ENCODE peak calls at places on chromosomes 12 and 14, in six cellular contexts. N, G, X, D, C and T are unnamed samples.

GRCh38 chr14:90355540-90356518 is 24.1 kb upstream of the NRDE2 start:
- DNase-seq in N (no peak), C (peak; percentile 79), D (no peak), G (no peak), X (no peak), T (no peak)

GRCh38 chr14:91186515-91187066 is 57.9 kb downstream of the GPR68 start:
- DNase-seq in D (peak; percentile 40), N (no peak), C (no peak), X (no peak), G (no peak), T (no peak)

GRCh38 chr12:132904718-132905328 is 17.4 kb upstream of the CHFR start:
- DNase-seq in G (peak; percentile 70), X (peak; percentile 38), C (peak; percentile 90), N (no peak), D (peak; percentile 73), T (peak; percentile 88)

GRCh38 chr14:100907240-100907639 is 3.7 kb upstream of the RTL1 start:
- DNase-seq in D (no peak), G (no peak), N (no peak), X (no peak), C (no peak), T (peak; percentile 73)

GRCh38 chr14:98946995-98947394 is 325.0 kb downstream of the BCL11B start:
- DNase-seq in G (no peak), C (peak; percentile 32), X (no peak), N (no peak), D (no peak), T (no peak)

GRCh38 chr14:44833376-44833775 is 128.4 kb downstream of the KLHL28 start:
- DNase-seq in X (no peak), N (peak; percentile 24), G (no peak), D (peak; percentile 73), C (no peak), T (no peak)

GRCh38 chr12:106136263-106136662 is 2.5 kb downstream of the NUAK1 start:
- DNase-seq in X (peak; percentile 90), D (peak; percentile 95), C (peak; percentile 97), G (peak; percentile 96), N (peak; percentile 37), T (peak; percentile 95)

GRCh38 chr12:16218934-16219718 is 58.4 kb downstream of the SLC15A5 start:
- DNase-seq in G (no peak), D (no peak), X (no peak), C (no peak), N (no peak), T (no peak)

GRCh38 chr12:116524964-116525379 is 34.2 kb upstream of the MAP1LC3B2 start:
- DNase-seq in X (no peak), C (peak; percentile 60), N (no peak), D (peak; percentile 88), G (no peak), T (peak; percentile 66)

GRCh38 chr14:102234331-102235264 is 70.4 kb downstream of the MOK start:
- DNase-seq in G (no peak), D (no peak), C (no peak), N (no peak), X (no peak), T (peak; percentile 80)

GRCh38 chr14:58749066-58749669 is 111.4 kb downstream of the DACT1 start:
- DNase-seq in G (peak; percentile 35), D (peak; percentile 100), C (no peak), N (peak; percentile 76), X (peak; percentile 45), T (peak; percentile 88)

GRCh38 chr12:55955800-55956508 is 9.9 kb downstream of the PMEL start:
- DNase-seq in D (peak; percentile 95), C (no peak), N (peak; percentile 88), X (peak; percentile 40), G (peak; percentile 98), T (no peak)

GRCh38 chr14:21098134-21098891 is at the start of gene ZNF219:
- DNase-seq in X (peak; percentile 39), G (peak; percentile 58), C (peak; percentile 92), N (no peak), D (peak; percentile 15), T (peak; percentile 96)

GRCh38 chr12:97465012-97465345 is 2.4 kb downstream of the RMST start:
- DNase-seq in C (peak; percentile 58), N (no peak), D (no peak), X (no peak), G (no peak), T (no peak)

GRCh38 chr12:132886529-132887477 is 602 bp downstream of the CHFR start:
- DNase-seq in D (no peak), G (peak; percentile 35), X (peak; percentile 17), N (no peak), C (no peak), T (peak; percentile 84)

GRCh38 chr12:72274926-72275325 is 2.8 kb downstream of the TRHDE start:
- DNase-seq in C (no peak), G (no peak), N (no peak), D (peak; percentile 54), X (no peak), T (no peak)

DNA sequence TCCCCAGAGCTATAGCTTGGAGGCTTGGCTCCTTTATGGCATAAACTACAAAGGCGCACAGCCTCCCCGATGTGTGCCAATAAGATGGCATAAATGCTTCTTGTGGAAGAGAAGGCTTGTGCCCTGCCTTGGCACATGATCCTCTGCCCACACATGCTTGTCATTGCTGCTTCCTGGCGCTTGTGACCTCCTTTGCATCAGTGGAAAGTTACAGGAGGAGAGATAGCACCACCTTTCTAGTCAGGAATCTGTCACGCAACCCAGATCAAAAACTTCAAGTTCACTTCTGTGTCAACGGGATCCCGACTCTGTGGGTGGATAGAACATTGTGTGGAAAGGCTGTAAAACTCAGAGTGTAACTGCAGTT is 183.8 kb upstream of the HIF1A start:
- DNase-seq in X (peak; percentile 21), N (no peak), G (peak; percentile 26), D (no peak), C (no peak), T (no peak)
- H3K4me1 ChIP-seq in X (peaks cover 11% of the 10 kb centered on the region), N (peaks cover 33% of the 10 kb centered on the region), G (peaks cover 28% of the 10 kb centered on the region), D (peaks cover 56% of the 10 kb centered on the region), C (no peaks in the 10 kb centered on the region), T (peaks cover 37% of the 10 kb centered on the region)

GRCh38 chr12:111991946-111992345 is 21.0 kb downstream of the TMEM116 start:
- DNase-seq in X (no peak), N (no peak), G (no peak), C (no peak), D (no peak), T (no peak)

GRCh38 chr12:111991535-111991934 is 21.4 kb downstream of the TMEM116 start:
- DNase-seq in N (no peak), D (no peak), C (no peak), G (no peak), X (no peak), T (no peak)

GRCh38 chr12:111995782-111996480 is 17.0 kb downstream of the TMEM116 start:
- DNase-seq in X (no peak), G (no peak), C (no peak), D (no peak), N (no peak), T (no peak)

GRCh38 chr12:111993290-111994150 is 19.4 kb downstream of the TMEM116 start:
- DNase-seq in G (peak; percentile 60), C (no peak), X (no peak), D (no peak), N (no peak), T (no peak)

DNA sequence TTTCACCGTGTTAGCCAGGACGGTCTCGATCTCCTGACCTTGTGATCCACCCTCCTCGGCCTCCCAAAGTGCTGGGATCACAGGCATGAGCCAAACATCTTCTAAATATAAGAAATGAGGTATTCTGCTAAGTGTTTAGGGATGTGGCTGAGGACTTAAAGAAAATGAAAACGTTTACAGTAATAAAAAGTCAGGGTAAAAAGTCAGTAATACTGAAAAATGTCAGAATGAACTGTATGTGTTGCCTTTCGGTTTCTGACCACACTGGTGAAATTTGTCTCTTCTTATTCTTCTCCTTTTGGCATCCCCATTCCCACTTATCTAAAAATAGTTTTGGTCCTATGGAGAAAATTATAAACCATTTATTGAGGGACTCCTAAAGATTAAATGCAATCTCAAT is 20.5 kb downstream of the TMEM116 start:
- DNase-seq in C (no peak), G (no peak), D (no peak), N (no peak), X (no peak), T (no peak)
- H2AFZ ChIP-seq in C (no peak overlapping the region), G (no peak overlapping the region), D (no peak overlapping the region), N (no peak overlapping the region), X (no peak overlapping the region), T (no peak overlapping the region)

GRCh38 chr12:96201272-96202227 is 7.4 kb downstream of the ELK3 start:
- DNase-seq in D (no peak), X (peak; percentile 13), C (no peak), N (no peak), G (no peak), T (no peak)
- H3K4me1 ChIP-seq in D (peaks cover 34% of the 10 kb centered on the region), X (peaks cover 83% of the 10 kb centered on the region), C (no peaks in the 10 kb centered on the region), N (peaks cover 52% of the 10 kb centered on the region), G (peaks cover 5% of the 10 kb centered on the region), T (peaks cover 33% of the 10 kb centered on the region)

DNA sequence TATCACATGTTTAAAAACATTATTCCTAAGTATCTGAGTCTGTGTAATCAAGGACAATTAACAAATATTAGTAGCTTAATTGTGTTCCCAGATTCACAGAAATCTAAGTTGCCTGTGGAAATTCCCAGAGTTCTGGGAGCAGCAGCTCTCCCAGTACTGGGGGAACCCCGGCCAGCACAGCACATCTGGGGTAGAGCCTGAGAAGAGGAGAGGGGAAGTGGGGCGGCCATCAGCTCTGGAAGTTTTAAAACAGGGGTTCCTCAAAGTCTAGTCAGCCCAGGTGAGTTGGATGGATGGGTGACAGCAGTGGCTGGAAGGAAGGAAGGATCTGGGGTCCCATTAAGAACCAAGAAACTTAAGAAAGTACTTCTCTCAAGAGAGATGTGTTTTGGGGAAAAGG is 24.5 kb downstream of the PRICKLE1 start:
- DNase-seq in X (no peak), N (no peak), G (no peak), C (no peak), D (no peak), T (no peak)
- H2AFZ ChIP-seq in X (no peak overlapping the region), N (no peak overlapping the region), G (no peak overlapping the region), C (peak overlapping the region; percentile 84), D (no peak overlapping the region), T (no peak overlapping the region)

GRCh38 chr12:58795825-58796224 is 124.5 kb downstream of the LRIG3 start:
- DNase-seq in C (no peak), G (no peak), N (no peak), D (no peak), X (no peak), T (no peak)

GRCh38 chr12:58794859-58795258 is 125.4 kb downstream of the LRIG3 start:
- DNase-seq in G (no peak), X (no peak), C (no peak), N (no peak), D (no peak), T (no peak)
- H3K4me1 ChIP-seq in G (no peaks in the 10 kb centered on the region), X (no peaks in the 10 kb centered on the region), C (no peaks in the 10 kb centered on the region), N (no peaks in the 10 kb centered on the region), D (no peaks in the 10 kb centered on the region), T (no peaks in the 10 kb centered on the region)